ENCODE peak calls at places on chromosomes 2 and 18, in eight cellular contexts. One of them, this sample, is unnamed.

GRCh38 chr2:118046628-118047210 is 32.8 kb upstream of the CCDC93 start:
- DNase-seq in astrocyte: peak; percentile 35
- DNase-seq in B cell: no peak
- DNase-seq in HFF-Myc: peak; percentile 10
- DNase-seq in neural crest cell: no peak
- DNase-seq in brain microvascular endothelial cell: no peak
- DNase-seq in HCT116: peak; percentile 26
- DNase-seq in fibroblast of lung: peak; percentile 48
- DNase-seq in this sample: peak; percentile 29

GRCh38 chr2:64751286-64752260 is 97.9 kb upstream of the SERTAD2 start:
- DNase-seq in HFF-Myc: no peak
- DNase-seq in astrocyte: peak; percentile 99
- DNase-seq in HCT116: peak; percentile 80
- DNase-seq in fibroblast of lung: peak; percentile 100
- DNase-seq in B cell: no peak
- DNase-seq in brain microvascular endothelial cell: peak; percentile 27
- DNase-seq in neural crest cell: peak; percentile 88
- DNase-seq in this sample: no peak

GRCh38 chr2:158772306-158773078 is 22.6 kb upstream of the DAPL1 start:
- DNase-seq in HCT116: no peak
- DNase-seq in HFF-Myc: no peak
- DNase-seq in fibroblast of lung: no peak
- DNase-seq in brain microvascular endothelial cell: no peak
- DNase-seq in neural crest cell: no peak
- DNase-seq in astrocyte: no peak
- DNase-seq in B cell: no peak
- DNase-seq in this sample: no peak

GRCh38 chr2:97758131-97758705 is 44.8 kb downstream of the ZAP70 start:
- DNase-seq in HFF-Myc: no peak
- DNase-seq in astrocyte: peak; percentile 64
- DNase-seq in brain microvascular endothelial cell: no peak
- DNase-seq in neural crest cell: no peak
- DNase-seq in HCT116: no peak
- DNase-seq in B cell: peak; percentile 23
- DNase-seq in fibroblast of lung: peak; percentile 69
- DNase-seq in this sample: no peak

GRCh38 chr2:204828191-204828590 is 282.9 kb downstream of the PARD3B start:
- DNase-seq in HCT116: no peak
- DNase-seq in brain microvascular endothelial cell: no peak
- DNase-seq in neural crest cell: no peak
- DNase-seq in HFF-Myc: no peak
- DNase-seq in fibroblast of lung: no peak
- DNase-seq in B cell: no peak
- DNase-seq in astrocyte: no peak
- DNase-seq in this sample: no peak

GRCh38 chr2:177466337-177467195 is 74.0 kb downstream of the AGPS start:
- DNase-seq in B cell: no peak
- DNase-seq in HCT116: no peak
- DNase-seq in astrocyte: peak; percentile 12
- DNase-seq in brain microvascular endothelial cell: no peak
- DNase-seq in HFF-Myc: no peak
- DNase-seq in fibroblast of lung: peak; percentile 39
- DNase-seq in neural crest cell: no peak
- DNase-seq in this sample: no peak

GRCh38 chr18:46319793-46320192 is 215.6 kb downstream of the HAUS1 start:
- DNase-seq in astrocyte: peak; percentile 42
- DNase-seq in HCT116: no peak
- DNase-seq in neural crest cell: no peak
- DNase-seq in HFF-Myc: no peak
- DNase-seq in fibroblast of lung: peak; percentile 55
- DNase-seq in brain microvascular endothelial cell: no peak
- DNase-seq in B cell: no peak
- DNase-seq in this sample: no peak

GRCh38 chr18:36392163-36392887 is 94.8 kb downstream of the FHOD3 start:
- DNase-seq in fibroblast of lung: peak; percentile 62
- DNase-seq in HCT116: no peak
- DNase-seq in neural crest cell: no peak
- DNase-seq in brain microvascular endothelial cell: peak; percentile 40
- DNase-seq in HFF-Myc: no peak
- DNase-seq in B cell: no peak
- DNase-seq in astrocyte: peak; percentile 49
- DNase-seq in this sample: no peak

GRCh38 chr2:224904390-224904789 is 137.9 kb downstream of the DOCK10 start:
- DNase-seq in astrocyte: no peak
- DNase-seq in HCT116: no peak
- DNase-seq in neural crest cell: no peak
- DNase-seq in brain microvascular endothelial cell: no peak
- DNase-seq in fibroblast of lung: peak; percentile 49
- DNase-seq in HFF-Myc: no peak
- DNase-seq in B cell: no peak
- DNase-seq in this sample: peak; percentile 45

GRCh38 chr2:70706026-70706795 is 61.8 kb downstream of the ADD2 start:
- DNase-seq in B cell: no peak
- DNase-seq in fibroblast of lung: no peak
- DNase-seq in brain microvascular endothelial cell: no peak
- DNase-seq in HCT116: no peak
- DNase-seq in astrocyte: no peak
- DNase-seq in HFF-Myc: no peak
- DNase-seq in neural crest cell: no peak
- DNase-seq in this sample: no peak

GRCh38 chr2:28276076-28276618 is 116.5 kb upstream of the FOSL2 start:
- DNase-seq in HFF-Myc: peak; percentile 95
- DNase-seq in fibroblast of lung: peak; percentile 99
- DNase-seq in HCT116: peak; percentile 81
- DNase-seq in brain microvascular endothelial cell: peak; percentile 95
- DNase-seq in neural crest cell: no peak
- DNase-seq in B cell: no peak
- DNase-seq in astrocyte: peak; percentile 99
- DNase-seq in this sample: peak; percentile 49

GRCh38 chr2:7102831-7103230 is 185.6 kb downstream of the RNF144A start:
- DNase-seq in astrocyte: no peak
- DNase-seq in fibroblast of lung: no peak
- DNase-seq in HCT116: no peak
- DNase-seq in brain microvascular endothelial cell: no peak
- DNase-seq in HFF-Myc: no peak
- DNase-seq in neural crest cell: no peak
- DNase-seq in B cell: no peak
- DNase-seq in this sample: no peak

GRCh38 chr2:133424876-133425275 is 143.4 kb downstream of the NCKAP5 start:
- DNase-seq in fibroblast of lung: peak; percentile 88
- DNase-seq in HCT116: no peak
- DNase-seq in B cell: no peak
- DNase-seq in HFF-Myc: no peak
- DNase-seq in neural crest cell: no peak
- DNase-seq in brain microvascular endothelial cell: no peak
- DNase-seq in astrocyte: peak; percentile 86
- DNase-seq in this sample: no peak

GRCh38 chr2:57396364-57397098 is 650.1 kb upstream of the VRK2 start:
- DNase-seq in B cell: no peak
- DNase-seq in HFF-Myc: no peak
- DNase-seq in HCT116: no peak
- DNase-seq in brain microvascular endothelial cell: no peak
- DNase-seq in neural crest cell: no peak
- DNase-seq in fibroblast of lung: no peak
- DNase-seq in astrocyte: no peak
- DNase-seq in this sample: no peak

GRCh38 chr2:128376241-128377041 is 57.8 kb upstream of the HS6ST1 start:
- DNase-seq in fibroblast of lung: no peak
- DNase-seq in HFF-Myc: no peak
- DNase-seq in brain microvascular endothelial cell: no peak
- DNase-seq in B cell: no peak
- DNase-seq in HCT116: no peak
- DNase-seq in neural crest cell: no peak
- DNase-seq in astrocyte: no peak
- DNase-seq in this sample: no peak

GRCh38 chr18:77422974-77423373 is 173.3 kb downstream of the GALR1 start:
- DNase-seq in HFF-Myc: no peak
- DNase-seq in astrocyte: no peak
- DNase-seq in neural crest cell: no peak
- DNase-seq in HCT116: no peak
- DNase-seq in B cell: no peak
- DNase-seq in brain microvascular endothelial cell: no peak
- DNase-seq in fibroblast of lung: no peak
- DNase-seq in this sample: no peak

GRCh38 chr2:9178110-9178904 is 28.3 kb upstream of the ASAP2 start:
- DNase-seq in HFF-Myc: no peak
- DNase-seq in fibroblast of lung: peak; percentile 56
- DNase-seq in HCT116: no peak
- DNase-seq in brain microvascular endothelial cell: peak; percentile 39
- DNase-seq in neural crest cell: no peak
- DNase-seq in astrocyte: peak; percentile 44
- DNase-seq in B cell: no peak
- DNase-seq in this sample: no peak

GRCh38 chr2:127431408-127432023 is 13.3 kb downstream of the PROC start:
- DNase-seq in brain microvascular endothelial cell: no peak
- DNase-seq in HCT116: no peak
- DNase-seq in astrocyte: no peak
- DNase-seq in B cell: no peak
- DNase-seq in HFF-Myc: no peak
- DNase-seq in fibroblast of lung: no peak
- DNase-seq in neural crest cell: no peak
- DNase-seq in this sample: no peak

GRCh38 chr2:151162185-151162584 is 99.5 kb downstream of the RBM43 start:
- DNase-seq in B cell: no peak
- DNase-seq in HFF-Myc: peak; percentile 19
- DNase-seq in HCT116: no peak
- DNase-seq in neural crest cell: no peak
- DNase-seq in fibroblast of lung: peak; percentile 37
- DNase-seq in brain microvascular endothelial cell: peak; percentile 54
- DNase-seq in astrocyte: peak; percentile 23
- DNase-seq in this sample: no peak
- TF ChIP-seq CTCF in B cell: no peak
- TF ChIP-seq CTCF in HFF-Myc: peak; percentile 27
- TF ChIP-seq CTCF in HCT116: peak; percentile 8
- TF ChIP-seq CTCF in neural crest cell: peak; percentile 43
- TF ChIP-seq CTCF in fibroblast of lung: peak; percentile 68
- TF ChIP-seq CTCF in brain microvascular endothelial cell: peak; percentile 55
- TF ChIP-seq CTCF in astrocyte: peak; percentile 5
- TF ChIP-seq CTCF in this sample: peak; percentile 4

GRCh38 chr2:19746611-19747309 is 155.0 kb downstream of the TTC32 start:
- DNase-seq in HCT116: no peak
- DNase-seq in astrocyte: no peak
- DNase-seq in neural crest cell: peak; percentile 19
- DNase-seq in fibroblast of lung: no peak
- DNase-seq in HFF-Myc: no peak
- DNase-seq in brain microvascular endothelial cell: no peak
- DNase-seq in B cell: no peak
- DNase-seq in this sample: peak; percentile 33
- TF ChIP-seq CTCF in HCT116: peak; percentile 53
- TF ChIP-seq CTCF in astrocyte: peak; percentile 17
- TF ChIP-seq CTCF in neural crest cell: peak; percentile 52
- TF ChIP-seq CTCF in fibroblast of lung: peak; percentile 48
- TF ChIP-seq CTCF in HFF-Myc: peak; percentile 62
- TF ChIP-seq CTCF in brain microvascular endothelial cell: peak; percentile 60
- TF ChIP-seq CTCF in B cell: no peak
- TF ChIP-seq CTCF in this sample: peak; percentile 36

GRCh38 chr2:233966388-233966787 is 49.2 kb downstream of the TRPM8 start:
- DNase-seq in fibroblast of lung: no peak
- DNase-seq in astrocyte: peak; percentile 16
- DNase-seq in B cell: no peak
- DNase-seq in HCT116: no peak
- DNase-seq in neural crest cell: no peak
- DNase-seq in HFF-Myc: no peak
- DNase-seq in brain microvascular endothelial cell: no peak
- DNase-seq in this sample: no peak
- TF ChIP-seq CTCF in fibroblast of lung: no peak
- TF ChIP-seq CTCF in astrocyte: no peak
- TF ChIP-seq CTCF in B cell: no peak
- TF ChIP-seq CTCF in HCT116: no peak
- TF ChIP-seq CTCF in neural crest cell: no peak
- TF ChIP-seq CTCF in HFF-Myc: no peak
- TF ChIP-seq CTCF in brain microvascular endothelial cell: no peak
- TF ChIP-seq CTCF in this sample: no peak

GRCh38 chr2:3807853-3808252 is 104.5 kb downstream of the DCDC2C start:
- DNase-seq in fibroblast of lung: peak; percentile 11
- DNase-seq in brain microvascular endothelial cell: peak; percentile 55
- DNase-seq in astrocyte: peak; percentile 2
- DNase-seq in neural crest cell: no peak
- DNase-seq in B cell: no peak
- DNase-seq in HFF-Myc: no peak
- DNase-seq in HCT116: no peak
- DNase-seq in this sample: no peak

GRCh38 chr2:3806730-3807129 is 103.4 kb downstream of the DCDC2C start:
- DNase-seq in neural crest cell: no peak
- DNase-seq in fibroblast of lung: no peak
- DNase-seq in B cell: no peak
- DNase-seq in HCT116: no peak
- DNase-seq in astrocyte: no peak
- DNase-seq in brain microvascular endothelial cell: no peak
- DNase-seq in HFF-Myc: no peak
- DNase-seq in this sample: no peak

GRCh38 chr2:3801506-3801905 is 98.1 kb downstream of the DCDC2C start:
- DNase-seq in B cell: no peak
- DNase-seq in fibroblast of lung: no peak
- DNase-seq in neural crest cell: no peak
- DNase-seq in astrocyte: no peak
- DNase-seq in HCT116: no peak
- DNase-seq in brain microvascular endothelial cell: no peak
- DNase-seq in HFF-Myc: no peak
- DNase-seq in this sample: no peak

GRCh38 chr2:3805120-3805519 is 101.7 kb downstream of the DCDC2C start:
- DNase-seq in neural crest cell: peak; percentile 49
- DNase-seq in astrocyte: no peak
- DNase-seq in HCT116: peak; percentile 23
- DNase-seq in brain microvascular endothelial cell: peak; percentile 12
- DNase-seq in B cell: no peak
- DNase-seq in fibroblast of lung: no peak
- DNase-seq in HFF-Myc: no peak
- DNase-seq in this sample: no peak
- TF ChIP-seq CTCF in neural crest cell: peak; percentile 66
- TF ChIP-seq CTCF in astrocyte: peak; percentile 22
- TF ChIP-seq CTCF in HCT116: peak; percentile 71
- TF ChIP-seq CTCF in brain microvascular endothelial cell: peak; percentile 66
- TF ChIP-seq CTCF in B cell: no peak
- TF ChIP-seq CTCF in fibroblast of lung: peak; percentile 28
- TF ChIP-seq CTCF in HFF-Myc: peak; percentile 34
- TF ChIP-seq CTCF in this sample: peak; percentile 14

GRCh38 chr2:182132605-182133004 is 147.0 kb downstream of the PPP1R1C start:
- DNase-seq in brain microvascular endothelial cell: no peak
- DNase-seq in neural crest cell: no peak
- DNase-seq in HFF-Myc: no peak
- DNase-seq in fibroblast of lung: peak; percentile 12
- DNase-seq in astrocyte: no peak
- DNase-seq in HCT116: no peak
- DNase-seq in B cell: no peak
- DNase-seq in this sample: no peak
- TF ChIP-seq CTCF in brain microvascular endothelial cell: peak; percentile 44
- TF ChIP-seq CTCF in neural crest cell: peak; percentile 50
- TF ChIP-seq CTCF in HFF-Myc: peak; percentile 37
- TF ChIP-seq CTCF in fibroblast of lung: peak; percentile 49
- TF ChIP-seq CTCF in astrocyte: peak; percentile 31
- TF ChIP-seq CTCF in HCT116: peak; percentile 37
- TF ChIP-seq CTCF in B cell: no peak
- TF ChIP-seq CTCF in this sample: no peak

DNA sequence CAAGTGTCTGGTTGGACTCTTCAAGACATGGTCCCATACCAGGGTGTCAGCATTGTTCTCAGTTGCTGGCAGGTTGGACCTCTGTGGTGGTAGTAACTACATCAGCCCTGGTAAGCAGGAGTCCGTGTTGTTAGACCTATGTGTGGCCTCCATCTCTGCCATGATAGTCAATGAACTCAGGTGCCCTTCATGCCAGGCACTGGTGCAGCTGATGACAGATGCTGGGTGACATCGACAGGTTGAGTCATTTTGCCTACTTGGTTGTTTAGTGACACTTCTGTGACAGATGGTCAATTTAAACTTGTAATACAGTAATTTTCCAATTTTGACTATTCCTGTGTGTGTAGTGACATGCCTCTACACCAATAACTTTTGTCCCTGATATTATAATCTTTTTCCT is 189.7 kb downstream of the SP3 start:
- DNase-seq in B cell: no peak
- DNase-seq in neural crest cell: no peak
- DNase-seq in HFF-Myc: no peak
- DNase-seq in HCT116: no peak
- DNase-seq in brain microvascular endothelial cell: no peak
- DNase-seq in astrocyte: no peak
- DNase-seq in fibroblast of lung: no peak
- DNase-seq in this sample: no peak
- TF ChIP-seq CTCF in B cell: no peak
- TF ChIP-seq CTCF in neural crest cell: no peak
- TF ChIP-seq CTCF in HFF-Myc: no peak
- TF ChIP-seq CTCF in HCT116: no peak
- TF ChIP-seq CTCF in brain microvascular endothelial cell: no peak
- TF ChIP-seq CTCF in astrocyte: no peak
- TF ChIP-seq CTCF in fibroblast of lung: no peak
- TF ChIP-seq CTCF in this sample: no peak